ENCODE peak calls at places on chromosomes 13 and 19, in seven cellular contexts. N is neuronal stem cell, A is H9, Y is mesendoderm, V is trophoblast cell, R is H1, J is IMR-90. Z is an unnamed sample.
A peak's percentile ranks its signal among the peaks of the same experiment; 100 is the strongest.

GRCh38 chr13:44058586-44059238 is 179.0 kb downstream of the LACC1 start:
- DNase-seq in R (no peak), V (no peak), A (no peak), N (no peak), Y (no peak), J (no peak), Z (no peak)

GRCh38 chr13:51625555-51626345 is 41.5 kb downstream of the WDFY2 start:
- DNase-seq in J (no peak), R (no peak), N (no peak), Y (no peak), V (no peak), A (no peak), Z (no peak)

GRCh38 chr19:55050749-55051532 is 12.0 kb downstream of the RDH13 start:
- DNase-seq in J (no peak), A (no peak), R (no peak), N (no peak), Y (no peak), V (peak; percentile 77), Z (no peak)

GRCh38 chr19:53275480-53275879 is 8.0 kb upstream of the VN1R4 start:
- DNase-seq in A (no peak), V (no peak), R (no peak), J (no peak), Y (no peak), N (no peak), Z (no peak)

GRCh38 chr13:105184221-105184620 is 1351.2 kb downstream of the EFNB2 start:
- DNase-seq in Y (no peak), N (no peak), V (no peak), R (no peak), J (no peak), A (no peak), Z (no peak)

GRCh38 chr13:34469212-34469983 is 472.7 kb upstream of the NBEA start:
- DNase-seq in R (no peak), J (no peak), Y (peak; percentile 3), V (no peak), A (no peak), N (no peak), Z (peak; percentile 13)

GRCh38 chr13:68608147-68608546 is 1378.0 kb upstream of the PCDH9 start:
- DNase-seq in Y (no peak), V (no peak), R (no peak), J (no peak), A (no peak), N (no peak), Z (no peak)

GRCh38 chr13:66348745-66349720 is 881.1 kb downstream of the PCDH9 start:
- DNase-seq in V (no peak), R (no peak), N (no peak), A (no peak), Y (no peak), J (no peak), Z (peak; percentile 4)

GRCh38 chr13:33279898-33280549 is 5.5 kb downstream of the STARD13 start:
- DNase-seq in A (no peak), R (no peak), J (peak; percentile 71), Y (peak; percentile 55), N (no peak), V (peak; percentile 94), Z (peak; percentile 80)

GRCh38 chr13:23506821-23507210 is 63.4 kb upstream of the TNFRSF19 start:
- DNase-seq in N (no peak), A (no peak), Y (no peak), R (no peak), V (no peak), J (peak; percentile 98), Z (peak; percentile 87)

GRCh38 chr13:33123066-33123940 is 107.1 kb downstream of the KL start:
- DNase-seq in N (no peak), V (peak; percentile 23), J (peak; percentile 53), R (no peak), A (no peak), Y (peak; percentile 67), Z (peak; percentile 80)

GRCh38 chr19:31270897-31271568 is 78.2 kb downstream of the TSHZ3 start:
- DNase-seq in R (no peak), A (no peak), J (peak; percentile 58), Y (no peak), N (no peak), V (no peak), Z (no peak)

GRCh38 chr19:1811472-1811894 is 593 bp downstream of the ATP8B3 start:
- DNase-seq in N (no peak), V (peak; percentile 92), R (no peak), A (no peak), J (peak; percentile 67), Y (peak; percentile 41), Z (peak; percentile 66)

GRCh38 chr19:48645652-48646191 is at the start of gene CA11:
- DNase-seq in Y (peak; percentile 93), N (no peak), A (peak; percentile 55), J (no peak), R (no peak), V (peak; percentile 31), Z (no peak)

GRCh38 chr19:47228168-47228936 is 2.6 kb downstream of the BBC3 start:
- DNase-seq in J (peak; percentile 17), A (peak; percentile 73), R (no peak), N (no peak), Y (peak; percentile 71), V (peak; percentile 30), Z (peak; percentile 63)

GRCh38 chr13:19864018-19864338 is 529 bp upstream of the ZMYM5 start:
- DNase-seq in J (no peak), Y (peak; percentile 84), A (no peak), R (no peak), V (peak; percentile 62), N (peak; percentile 72), Z (peak; percentile 82)

GRCh38 chr13:34176636-34177035 is 358.7 kb downstream of the RFC3 start:
- DNase-seq in N (no peak), R (no peak), A (no peak), J (no peak), V (peak; percentile 45), Y (no peak), Z (no peak)

GRCh38 chr19:23531976-23532375 is 136.7 kb upstream of the ZNF91 start:
- DNase-seq in R (no peak), A (no peak), J (no peak), N (no peak), V (peak; percentile 83), Y (no peak), Z (no peak)

GRCh38 chr13:34223984-34224383 is 406.0 kb downstream of the RFC3 start:
- DNase-seq in R (no peak), A (no peak), N (no peak), Y (no peak), J (peak; percentile 0), V (peak; percentile 2), Z (no peak)

DNA sequence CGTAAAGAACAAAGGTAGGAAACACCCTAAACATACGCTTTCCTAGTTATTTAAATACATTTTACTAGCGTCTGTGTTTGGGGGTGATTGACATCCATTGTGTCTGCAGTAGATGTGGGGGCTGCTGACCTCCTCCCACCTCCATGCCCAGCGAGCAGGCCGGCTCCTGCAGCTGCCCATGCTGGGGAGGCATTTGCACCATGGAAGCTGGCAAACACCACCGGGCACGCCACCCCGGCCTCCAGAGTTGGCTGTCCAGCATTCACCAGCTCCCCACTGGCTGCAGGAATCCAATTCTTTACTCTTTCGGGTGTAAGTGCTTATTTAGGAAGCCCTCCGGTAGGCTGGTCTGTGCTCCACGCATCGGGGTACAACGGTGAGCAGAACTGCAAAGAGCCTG is 115.4 kb upstream of the USP29 start:
- DNase-seq in J (no peak), A (no peak), R (no peak), V (no peak), N (no peak), Y (no peak), Z (no peak)
- H3K18ac ChIP-seq in J (no peak overlapping the region), A (no peak overlapping the region), R (no peak overlapping the region), V (no peak overlapping the region), N (peak overlapping the region; percentile 28), Y (no peak overlapping the region), Z (no peak overlapping the region)

DNA sequence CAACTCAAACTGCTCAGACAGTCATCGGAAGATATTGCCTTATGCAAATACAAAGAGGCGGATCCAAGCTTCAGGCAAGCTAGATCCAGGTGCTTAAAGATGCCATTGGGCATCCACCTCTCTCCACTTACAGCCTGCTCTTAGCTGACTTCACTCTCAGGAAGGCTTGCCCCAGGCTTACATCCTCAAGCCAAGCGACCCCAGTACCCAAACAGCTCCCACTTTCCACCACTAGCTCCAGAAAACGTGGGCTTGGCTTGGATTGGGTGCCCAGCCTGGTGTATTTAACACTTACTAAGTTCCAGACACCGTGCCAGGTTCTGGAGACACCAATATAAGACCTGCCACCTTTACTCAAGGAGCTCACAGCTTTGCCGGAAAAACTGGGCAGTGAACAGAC is 142.1 kb upstream of the VSTM2B start:
- DNase-seq in N (no peak), J (no peak), Y (no peak), R (no peak), A (no peak), V (no peak), Z (no peak)
- H3K23ac ChIP-seq in N (no peak overlapping the region), J (no peak overlapping the region), Y (no peak overlapping the region), R (no peak overlapping the region), A (no peak overlapping the region), V (no peak overlapping the region), Z (no peak overlapping the region)

DNA sequence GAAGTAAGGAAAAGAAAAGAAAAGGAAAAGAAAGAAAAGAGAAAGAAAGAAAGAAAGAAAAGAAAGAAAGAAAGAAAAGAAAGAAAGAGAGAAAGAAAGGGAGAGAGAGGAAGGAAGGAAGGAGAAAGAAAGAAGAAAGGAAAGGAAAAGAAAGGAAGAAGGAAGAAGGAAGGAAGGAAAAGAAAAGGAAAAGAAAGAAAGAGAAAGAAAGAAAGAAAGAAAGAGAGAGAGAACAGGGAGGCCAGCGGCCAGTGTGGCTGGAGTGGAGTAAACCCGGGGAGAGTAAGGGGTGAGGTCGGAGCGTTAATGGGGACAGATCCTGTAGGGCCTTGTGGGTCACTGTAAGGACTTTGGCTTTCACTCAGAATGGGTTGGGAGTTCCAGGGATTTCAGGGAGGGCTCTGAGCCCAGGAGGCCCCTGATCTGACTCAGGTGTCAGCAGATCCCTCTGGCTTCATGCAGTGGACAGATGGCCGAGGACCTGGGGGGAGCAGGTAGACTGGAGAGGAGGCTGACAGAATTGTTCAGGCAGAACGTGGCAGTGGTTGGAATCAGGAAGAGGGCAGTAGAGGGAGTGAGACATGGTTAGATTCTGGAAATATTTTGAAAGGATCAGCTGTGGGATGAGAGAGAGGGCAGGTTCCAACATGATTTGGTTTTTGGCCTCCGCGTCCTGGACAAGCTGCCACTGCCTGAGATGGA is 19.8 kb upstream of the FXYD3 start:
- DNase-seq in Y (no peak), V (peak; percentile 77), R (no peak), J (no peak), N (no peak), A (no peak), Z (no peak)
- H3K18ac ChIP-seq in Y (no peak overlapping the region), V (no peak overlapping the region), R (no peak overlapping the region), J (no peak overlapping the region), N (no peak overlapping the region), A (no peak overlapping the region), Z (no peak overlapping the region)

DNA sequence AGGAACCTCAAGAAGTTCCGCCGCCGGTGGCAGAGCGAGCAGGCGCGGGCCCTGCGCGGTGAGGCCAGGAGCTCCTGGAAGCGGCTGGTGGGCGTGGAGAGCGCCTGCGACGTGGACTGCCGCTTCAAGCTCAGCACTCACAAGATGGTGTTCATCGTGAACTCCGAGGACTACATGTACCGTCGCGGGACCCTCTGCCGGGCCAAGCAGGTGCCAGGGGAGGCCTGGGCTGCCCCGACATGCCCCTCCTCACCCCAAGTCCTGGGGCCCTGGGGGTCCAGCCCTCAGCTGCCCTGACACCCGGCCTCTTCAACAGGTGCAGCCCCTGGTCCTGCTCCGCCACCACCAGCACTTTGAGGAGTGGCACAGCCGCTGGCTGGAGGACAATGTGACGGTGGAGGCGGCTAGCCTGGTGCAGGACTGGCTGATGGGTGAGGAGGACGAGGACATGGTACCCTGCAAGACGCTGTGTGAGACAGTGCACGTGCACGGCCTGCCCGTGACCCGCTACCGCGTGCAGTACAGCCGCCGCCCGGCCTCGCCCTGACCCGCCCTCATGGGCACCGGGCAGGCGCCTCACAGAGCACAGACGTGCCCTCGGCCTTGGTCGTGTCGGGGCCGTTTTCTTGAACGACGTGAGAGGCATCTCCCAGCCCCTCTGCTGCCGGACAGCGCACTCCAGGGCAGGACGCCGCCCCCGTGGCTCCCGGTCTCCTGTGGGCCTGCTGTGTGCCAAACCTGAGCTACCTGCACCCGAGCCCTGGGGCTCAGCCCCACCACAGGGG is 10.4 kb upstream of the F2RL3 start:
- DNase-seq in Y (no peak), R (no peak), A (no peak), V (no peak), J (no peak), N (no peak), Z (no peak)
- H3K23ac ChIP-seq in Y (no peak overlapping the region), R (no peak overlapping the region), A (no peak overlapping the region), V (no peak overlapping the region), J (no peak overlapping the region), N (peak overlapping the region; percentile 55), Z (no peak overlapping the region)